ENCODE peak calls at places on chromosomes 11 and 22, in six cellular contexts. Z is PC-3; S is heart right ventricle; X is IMR-90; A is kidney; W is CD8-positive, alpha-beta T cell. C is an unnamed sample. For H3K36me3, the result is how much of the 10 kb centered on the place peaks cover.

GRCh38 chr11:111417011-111417765 is 38.1 kb upstream of the POU2AF1 start:
- DNase-seq in W (no peak), A (no peak), Z (no peak), X (peak), S (no peak), C (no peak)

GRCh38 chr11:110858556-110858921 is 146.3 kb upstream of the ARHGAP20 start:
- DNase-seq in S (peak), Z (no peak), X (no peak), A (peak), W (no peak), C (no peak)

GRCh38 chr11:10941429-10941828 is 83.6 kb upstream of the ZBED5 start:
- DNase-seq in Z (no peak), W (no peak), X (no peak), A (no peak), S (no peak), C (no peak)

GRCh38 chr22:42997577-42997976 is 17.4 kb downstream of the PACSIN2 start:
- DNase-seq in A (no peak), S (no peak), W (no peak), Z (no peak), X (no peak), C (no peak)

GRCh38 chr22:37333724-37334460 is 51.6 kb downstream of the CYTH4 start:
- DNase-seq in S (no peak), X (no peak), A (no peak), W (no peak), Z (peak), C (no peak)

GRCh38 chr11:1756791-1757771 is 6.6 kb downstream of the CTSD start:
- DNase-seq in S (no peak), W (no peak), X (no peak), A (peak), Z (no peak), C (no peak)

GRCh38 chr11:75475767-75476650 is 43.0 kb upstream of the KLHL35 start:
- DNase-seq in Z (peak), A (peak), S (peak), X (peak), W (no peak), C (no peak)

GRCh38 chr11:70381872-70382842 is 16.2 kb upstream of the CTTN start:
- DNase-seq in X (peak), W (no peak), S (no peak), A (no peak), Z (no peak), C (no peak)

GRCh38 chr11:14249121-14249963 is 109.6 kb downstream of the RRAS2 start:
- DNase-seq in A (no peak), X (peak), S (peak), Z (peak), W (peak), C (no peak)

GRCh38 chr11:105142167-105142566 is 2.6 kb upstream of the CARD18 start:
- DNase-seq in Z (no peak), S (no peak), X (no peak), W (no peak), A (no peak), C (no peak)

GRCh38 chr11:64868904-64869570 is 9.4 kb downstream of the EHD1 start:
- DNase-seq in X (peak), S (peak), A (no peak), Z (peak), W (no peak), C (peak)

GRCh38 chr22:36107436-36107835 is 53.1 kb downstream of the APOL3 start:
- DNase-seq in Z (no peak), A (peak), W (no peak), S (no peak), X (no peak), C (no peak)

GRCh38 chr11:68932933-68933577 is 29.4 kb downstream of the IGHMBP2 start:
- DNase-seq in Z (no peak), A (peak), S (no peak), X (no peak), W (no peak), C (no peak)
- H3K36me3 ChIP-seq in Z (under half), A (under half), S (half or more), X (half or more), W (under half), C (under half)

GRCh38 chr11:44310456-44311272 is 725 bp upstream of the ALX4 start:
- DNase-seq in X (no peak), W (no peak), A (no peak), Z (no peak), S (no peak), C (no peak)

GRCh38 chr11:44308923-44309482 is 936 bp downstream of the ALX4 start:
- DNase-seq in Z (no peak), W (no peak), S (no peak), X (no peak), A (no peak), C (no peak)

GRCh38 chr11:44310198-44310455 is 188 bp upstream of the ALX4 start:
- DNase-seq in A (no peak), S (no peak), W (no peak), X (no peak), Z (no peak), C (no peak)

GRCh38 chr11:44308256-44308922 is 1.6 kb downstream of the ALX4 start:
- DNase-seq in A (peak), X (no peak), Z (no peak), W (no peak), S (no peak), C (no peak)

DNA sequence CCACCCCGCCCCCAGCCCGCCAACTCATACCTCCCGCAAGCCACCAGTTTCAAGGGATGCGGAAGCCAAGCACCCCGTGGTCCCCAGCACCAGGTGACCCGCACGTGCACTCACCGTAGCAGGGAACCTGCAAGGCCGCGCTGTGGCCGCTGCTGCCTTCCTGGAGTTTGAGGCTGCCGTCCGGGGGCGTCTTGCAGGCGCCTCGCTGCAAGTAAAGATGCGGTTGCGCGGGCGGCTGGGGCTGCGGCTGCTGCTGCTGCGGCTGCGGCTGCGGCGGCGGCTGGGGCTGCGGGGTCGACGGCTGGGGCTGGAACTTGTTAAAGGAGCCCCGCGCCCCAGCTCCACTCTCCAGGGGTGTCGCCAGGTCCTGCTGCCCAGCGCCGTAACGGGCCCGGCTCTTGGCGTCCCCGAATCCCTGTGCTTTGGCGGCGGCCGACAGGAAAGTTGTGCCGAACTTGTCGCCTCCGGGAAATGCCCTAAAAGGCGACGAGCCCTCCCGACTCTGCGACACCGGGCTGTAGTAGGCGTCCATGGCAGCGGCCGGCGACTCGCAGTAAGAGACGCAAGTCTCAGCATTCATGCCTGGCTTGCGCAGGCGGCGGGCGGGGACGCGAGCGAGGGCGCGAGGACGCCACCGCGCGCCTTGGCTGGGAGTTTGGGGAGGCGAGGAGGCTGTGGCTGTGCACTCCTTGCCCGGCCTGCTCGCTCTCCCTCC is at the start of gene ALX4:
- DNase-seq in S (peak), X (no peak), A (no peak), W (no peak), Z (peak), C (no peak)
- H3K4me3 ChIP-seq in S (peak), X (no peak), A (no peak), W (no peak), Z (peak), C (no peak)

GRCh38 chr11:96155627-96156378 is 187.2 kb downstream of the MAML2 start:
- DNase-seq in S (peak), Z (peak), W (no peak), A (peak), X (peak), C (peak)
- TF ChIP-seq CTCF in S (peak), Z (no peak), W (no peak), A (peak), X (peak), C (no peak)

DNA sequence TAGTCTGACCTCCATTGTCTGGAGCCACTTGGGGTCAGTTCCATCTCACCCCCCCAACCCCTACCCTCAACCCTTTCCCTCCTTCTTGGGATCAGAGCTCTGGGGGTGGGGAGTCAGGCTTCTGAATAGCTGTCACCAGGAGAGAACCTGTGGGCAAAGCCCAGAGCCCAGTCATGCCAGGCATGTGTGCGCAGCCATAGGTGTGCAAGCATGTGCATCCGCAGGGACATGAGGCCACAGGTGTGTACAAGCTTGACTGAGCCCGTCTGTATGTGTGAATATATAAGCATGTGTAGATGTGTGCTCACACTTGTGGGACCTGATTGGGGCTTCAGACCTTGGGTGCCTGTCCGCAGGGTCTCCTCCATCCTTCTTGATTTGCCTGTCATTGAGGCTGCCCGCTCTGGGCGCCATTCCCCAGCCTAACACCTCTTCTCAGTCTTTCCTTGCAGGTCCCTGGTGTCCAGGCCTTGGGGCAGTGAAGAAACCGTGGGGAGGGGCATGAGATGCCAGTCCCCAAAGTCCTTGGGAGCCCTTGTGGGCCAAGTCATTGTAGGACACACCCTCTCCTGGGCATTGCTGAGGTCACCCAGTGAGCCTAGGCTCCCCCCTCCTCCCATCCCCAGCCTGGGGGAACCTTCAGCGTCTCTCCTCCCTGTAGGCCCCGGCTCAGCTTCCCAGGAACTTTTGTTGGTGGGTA is 9.0 kb downstream of the ATG16L2 start:
- DNase-seq in A (no peak), S (no peak), X (no peak), Z (peak), W (no peak), C (no peak)
- H3K36me3 ChIP-seq in A (under half), S (under half), X (under half), Z (under half), W (under half), C (under half)

GRCh38 chr22:39120983-39121382 is 23.9 kb downstream of the APOBEC3H start:
- DNase-seq in X (no peak), Z (no peak), W (no peak), S (no peak), A (no peak), C (no peak)
- H3K4me3 ChIP-seq in X (no peak), Z (no peak), W (no peak), S (no peak), A (no peak), C (no peak)

GRCh38 chr22:48901324-48901723 is 926.3 kb downstream of the BRD1 start:
- DNase-seq in X (no peak), A (no peak), Z (no peak), W (no peak), S (no peak), C (no peak)

GRCh38 chr22:48898524-48899377 is 928.9 kb downstream of the BRD1 start:
- DNase-seq in A (no peak), Z (no peak), W (no peak), X (no peak), S (no peak), C (no peak)

GRCh38 chr22:48900626-48901025 is 927.0 kb downstream of the BRD1 start:
- DNase-seq in W (no peak), S (no peak), A (no peak), X (no peak), Z (no peak), C (no peak)

GRCh38 chr22:48900327-48900597 is 927.4 kb downstream of the BRD1 start:
- DNase-seq in W (no peak), S (no peak), A (no peak), X (no peak), Z (no peak), C (no peak)

GRCh38 chr22:48899523-48900326 is 927.9 kb downstream of the BRD1 start:
- DNase-seq in A (no peak), X (no peak), Z (no peak), W (no peak), S (no peak), C (no peak)
- TF ChIP-seq CTCF in A (no peak), X (no peak), Z (no peak), W (no peak), S (no peak), C (no peak)

GRCh38 chr11:117289795-117290194 is 1.4 kb upstream of the BACE1-AS start:
- DNase-seq in X (no peak), A (no peak), S (no peak), Z (no peak), W (no peak), C (no peak)

GRCh38 chr11:117286588-117286987 is 4.6 kb upstream of the BACE1-AS start:
- DNase-seq in X (no peak), A (no peak), W (no peak), Z (no peak), S (no peak), C (no peak)

GRCh38 chr11:117292616-117293015 is 1.5 kb downstream of the BACE1-AS start:
- DNase-seq in X (no peak), Z (no peak), A (no peak), W (no peak), S (no peak), C (no peak)

GRCh38 chr11:117287668-117288067 is 3.5 kb upstream of the BACE1-AS start:
- DNase-seq in Z (no peak), W (no peak), A (no peak), X (no peak), S (no peak), C (no peak)

DNA sequence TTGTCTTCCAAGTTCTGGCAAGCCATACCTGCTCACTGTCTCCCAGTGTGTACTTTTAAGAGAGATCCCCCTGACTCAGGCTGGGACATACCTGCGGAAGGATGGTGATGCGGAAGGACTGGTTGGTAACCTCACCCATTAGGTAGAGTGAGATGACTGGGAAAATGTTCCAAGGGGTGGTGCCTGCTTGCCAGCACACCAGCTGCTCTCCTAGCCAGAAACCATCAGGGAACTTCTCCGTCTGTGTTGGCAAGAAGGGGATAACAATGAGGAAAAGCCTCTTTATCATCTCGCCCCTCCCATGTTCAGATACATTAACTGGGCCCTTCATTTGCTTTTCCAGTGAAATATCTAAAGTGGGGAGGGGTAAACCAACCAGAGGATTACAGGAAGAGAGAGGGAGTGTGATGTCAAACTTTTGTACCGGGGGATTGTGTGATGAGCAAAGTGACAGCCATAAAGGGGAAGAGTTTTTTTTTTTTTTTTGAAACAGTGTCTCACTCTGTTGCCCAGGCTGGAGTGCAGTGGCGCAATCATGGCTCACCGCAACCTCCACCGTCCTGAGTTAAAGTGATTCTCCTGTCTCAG is at the start of gene BACE1-AS:
- DNase-seq in A (no peak), X (no peak), Z (no peak), W (no peak), S (no peak), C (no peak)
- H3K36me3 ChIP-seq in A (under half), X (half or more), Z (under half), W (under half), S (half or more), C (under half)

C was measured in PC-9.